ENCODE peak calls at places on chromosomes 16 and 17, in ten cellular contexts. U, H, W, T, D, B, M, S, I and Q are unnamed samples.

GRCh38 chr17:57138030-57138911 is 53.2 kb downstream of the AKAP1 start:
- DNase-seq in M (no peak), S (no peak), T (no peak), B (no peak), D (no peak), I (no peak), U (no peak), W (no peak), H (no peak), Q (no peak)

GRCh38 chr17:16453493-16453851 is 38.1 kb downstream of the TRPV2 start:
- DNase-seq in D (no peak), S (no peak), U (no peak), T (no peak), B (no peak), W (no peak), H (no peak), I (no peak), M (no peak), Q (no peak)

GRCh38 chr17:72572604-72573491 is 452.0 kb downstream of the SOX9 start:
- DNase-seq in D (no peak), W (no peak), M (peak; percentile 70), H (no peak), T (no peak), U (peak; percentile 23), S (no peak), B (no peak), I (peak; percentile 18), Q (no peak)

GRCh38 chr16:55189179-55189578 is 134.8 kb upstream of the IRX6 start:
- DNase-seq in S (no peak), H (no peak), I (no peak), U (no peak), M (no peak), T (no peak), D (no peak), B (no peak), W (no peak), Q (no peak)

GRCh38 chr17:1907818-1908698 is 78.3 kb downstream of the RPA1 start:
- DNase-seq in I (peak; percentile 29), T (no peak), S (peak; percentile 29), U (peak; percentile 40), M (peak; percentile 21), D (peak; percentile 45), H (no peak), W (peak; percentile 54), B (peak; percentile 72), Q (no peak)

GRCh38 chr17:9271989-9272388 is 250.7 kb downstream of the NTN1 start:
- DNase-seq in W (no peak), I (no peak), B (no peak), T (no peak), D (no peak), M (no peak), U (no peak), H (no peak), S (no peak), Q (no peak)

GRCh38 chr16:4868573-4868972 is 21.3 kb downstream of the UBN1 start:
- DNase-seq in U (no peak), D (no peak), B (no peak), T (no peak), W (no peak), M (no peak), I (no peak), H (no peak), S (no peak), Q (no peak)

GRCh38 chr16:9225527-9226316 is 134.3 kb downstream of the HAPSTR1 start:
- DNase-seq in I (no peak), W (peak; percentile 48), D (no peak), M (no peak), H (no peak), B (peak; percentile 63), T (no peak), S (peak; percentile 28), U (no peak), Q (no peak)

GRCh38 chr17:50045154-50045553 is 10.8 kb upstream of the ITGA3 start:
- DNase-seq in I (no peak), H (no peak), U (no peak), S (no peak), W (no peak), M (no peak), B (no peak), T (no peak), D (no peak), Q (no peak)

DNA sequence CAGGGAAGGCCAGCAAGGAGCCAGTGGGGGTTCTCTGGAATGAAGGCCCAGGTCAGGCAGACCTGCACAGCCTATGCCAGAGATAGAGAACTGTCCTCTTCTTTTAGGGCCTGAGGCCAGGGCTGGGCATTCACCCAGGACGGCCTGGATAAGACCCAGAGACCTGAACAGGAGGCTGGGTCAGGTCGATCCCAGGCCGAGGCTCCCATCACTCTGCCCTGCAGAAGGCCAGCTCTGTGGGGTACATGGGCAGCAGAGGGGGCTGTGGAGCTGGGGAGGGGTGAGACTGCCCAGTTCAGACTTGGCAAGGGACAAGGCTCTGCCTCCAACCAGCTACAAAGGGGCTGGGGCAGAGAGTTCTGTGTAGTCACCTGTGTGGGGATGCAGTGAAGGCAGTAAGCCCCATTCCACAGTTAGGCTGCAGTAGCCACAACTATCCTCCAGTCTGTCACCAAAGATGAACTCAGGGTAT is 14.6 kb downstream of the HSD11B2 start:
- DNase-seq in T (no peak), B (no peak), I (no peak), M (no peak), S (no peak), D (no peak), H (no peak), U (no peak), W (no peak), Q (no peak)
- TF ChIP-seq CTCF in T (no peak), B (no peak), I (no peak), M (no peak), S (no peak), D (peak; percentile 11), H (no peak), U (peak; percentile 8), W (no peak), Q (no peak)

GRCh38 chr17:81457396-81457795 is 55.2 kb downstream of the ACTG1 start:
- DNase-seq in I (no peak), S (no peak), T (no peak), W (no peak), M (no peak), B (no peak), H (no peak), D (no peak), U (no peak), Q (no peak)

GRCh38 chr17:81457917-81458555 is 54.6 kb downstream of the ACTG1 start:
- DNase-seq in I (no peak), S (no peak), U (no peak), T (no peak), H (no peak), W (no peak), M (no peak), D (no peak), B (no peak), Q (no peak)

GRCh38 chr17:81459864-81460263 is 52.7 kb downstream of the ACTG1 start:
- DNase-seq in B (no peak), U (no peak), M (no peak), D (no peak), T (no peak), W (no peak), I (no peak), H (no peak), S (no peak), Q (no peak)

GRCh38 chr17:81459224-81459623 is 53.4 kb downstream of the ACTG1 start:
- DNase-seq in B (no peak), W (no peak), U (no peak), M (no peak), D (no peak), S (no peak), T (no peak), H (no peak), I (no peak), Q (no peak)

GRCh38 chr17:81458628-81459027 is 54.0 kb downstream of the ACTG1 start:
- DNase-seq in I (no peak), M (no peak), S (no peak), U (no peak), T (no peak), H (no peak), D (no peak), W (no peak), B (no peak), Q (no peak)
- TF ChIP-seq CTCF in I (no peak), M (no peak), S (no peak), U (no peak), T (no peak), H (no peak), D (no peak), W (no peak), B (no peak), Q (no peak)

GRCh38 chr16:82748026-82748425 is 121.3 kb downstream of the CDH13 start:
- DNase-seq in S (no peak), B (peak; percentile 39), T (no peak), U (peak; percentile 92), W (no peak), H (no peak), M (peak; percentile 66), D (peak; percentile 94), I (no peak), Q (no peak)
- TF ChIP-seq CTCF in S (no peak), B (peak; percentile 9), T (no peak), U (peak; percentile 54), W (no peak), H (no peak), M (peak; percentile 42), D (peak; percentile 40), I (no peak), Q (no peak)

GRCh38 chr16:50535506-50536257 is 12.5 kb upstream of the NKD1 start:
- DNase-seq in W (no peak), S (no peak), I (no peak), D (no peak), M (no peak), B (no peak), U (no peak), H (no peak), T (no peak), Q (no peak)

GRCh38 chr16:50539822-50540710 is 8.1 kb upstream of the NKD1 start:
- DNase-seq in B (no peak), T (no peak), S (no peak), D (no peak), H (no peak), W (peak; percentile 39), U (no peak), I (no peak), M (no peak), Q (no peak)

GRCh38 chr16:50539053-50539615 is 9.1 kb upstream of the NKD1 start:
- DNase-seq in D (no peak), H (no peak), B (no peak), U (no peak), M (no peak), S (no peak), I (no peak), T (no peak), W (no peak), Q (no peak)

GRCh38 chr16:50538411-50539052 is 9.7 kb upstream of the NKD1 start:
- DNase-seq in H (no peak), B (no peak), D (no peak), W (no peak), T (no peak), I (peak; percentile 78), S (no peak), U (no peak), M (no peak), Q (no peak)

GRCh38 chr16:50537533-50538290 is 10.5 kb upstream of the NKD1 start:
- DNase-seq in T (no peak), H (no peak), W (no peak), M (no peak), I (peak; percentile 56), S (no peak), B (no peak), D (no peak), U (no peak), Q (no peak)
- TF ChIP-seq CTCF in T (no peak), H (no peak), W (no peak), M (no peak), I (no peak), S (no peak), B (no peak), D (no peak), U (no peak), Q (no peak)